ENCODE peak calls at places on chromosomes 4 and X, in nine cellular contexts. One of them, this sample, is unnamed.

GRCh38 chr4:48290146-48290772 is 20.6 kb upstream of the TEC start:
- DNase-seq in fibroblast of lung: no peak
- DNase-seq in NCI-H2029 treated with DMSO at 0.1 percent for 48 hours: peak; percentile 28
- DNase-seq in type B pancreatic cell: no peak
- DNase-seq in head of caudate nucleus: no peak
- DNase-seq in trophoblast cell: peak; percentile 28
- DNase-seq in transverse colon: peak; percentile 27
- DNase-seq in NB4: peak; percentile 30
- DNase-seq in stimulated activated effector memory CD8-positive, alpha-beta T cell treated with anti-CD3 and anti-CD28 coated beads, Interleukin-12 subunit alpha, Interleukin-12 subunit beta, amount 100 ng/mL, for 72 hours: no peak
- DNase-seq in this sample: no peak

GRCh38 chrX:13131511-13132137 is 87.2 kb upstream of the FAM9C start:
- DNase-seq in trophoblast cell: no peak
- DNase-seq in NCI-H2029 treated with DMSO at 0.1 percent for 48 hours: no peak
- DNase-seq in type B pancreatic cell: no peak
- DNase-seq in NB4: peak; percentile 87
- DNase-seq in head of caudate nucleus: peak; percentile 39
- DNase-seq in transverse colon: no peak
- DNase-seq in stimulated activated effector memory CD8-positive, alpha-beta T cell treated with anti-CD3 and anti-CD28 coated beads, Interleukin-12 subunit alpha, Interleukin-12 subunit beta, amount 100 ng/mL, for 72 hours: no peak
- DNase-seq in fibroblast of lung: no peak
- DNase-seq in this sample: no peak

GRCh38 chrX:77510007-77510406 is 62.8 kb downstream of the FGF16 start:
- DNase-seq in stimulated activated effector memory CD8-positive, alpha-beta T cell treated with anti-CD3 and anti-CD28 coated beads, Interleukin-12 subunit alpha, Interleukin-12 subunit beta, amount 100 ng/mL, for 72 hours: no peak
- DNase-seq in type B pancreatic cell: no peak
- DNase-seq in fibroblast of lung: no peak
- DNase-seq in transverse colon: no peak
- DNase-seq in NCI-H2029 treated with DMSO at 0.1 percent for 48 hours: no peak
- DNase-seq in trophoblast cell: no peak
- DNase-seq in NB4: no peak
- DNase-seq in head of caudate nucleus: no peak
- DNase-seq in this sample: no peak

GRCh38 chr4:81577392-81577791 is 105.7 kb upstream of the RASGEF1B start:
- DNase-seq in transverse colon: no peak
- DNase-seq in NB4: no peak
- DNase-seq in NCI-H2029 treated with DMSO at 0.1 percent for 48 hours: no peak
- DNase-seq in head of caudate nucleus: no peak
- DNase-seq in fibroblast of lung: no peak
- DNase-seq in stimulated activated effector memory CD8-positive, alpha-beta T cell treated with anti-CD3 and anti-CD28 coated beads, Interleukin-12 subunit alpha, Interleukin-12 subunit beta, amount 100 ng/mL, for 72 hours: no peak
- DNase-seq in type B pancreatic cell: no peak
- DNase-seq in trophoblast cell: no peak
- DNase-seq in this sample: no peak

GRCh38 chr4:94621491-94622080 is 136.2 kb upstream of the BMPR1B start:
- DNase-seq in type B pancreatic cell: no peak
- DNase-seq in NCI-H2029 treated with DMSO at 0.1 percent for 48 hours: no peak
- DNase-seq in stimulated activated effector memory CD8-positive, alpha-beta T cell treated with anti-CD3 and anti-CD28 coated beads, Interleukin-12 subunit alpha, Interleukin-12 subunit beta, amount 100 ng/mL, for 72 hours: no peak
- DNase-seq in transverse colon: no peak
- DNase-seq in NB4: peak; percentile 44
- DNase-seq in fibroblast of lung: peak; percentile 33
- DNase-seq in head of caudate nucleus: peak; percentile 16
- DNase-seq in trophoblast cell: no peak
- DNase-seq in this sample: no peak

GRCh38 chr4:3371038-3371437 is 70.7 kb upstream of the HGFAC start:
- DNase-seq in fibroblast of lung: peak; percentile 34
- DNase-seq in transverse colon: no peak
- DNase-seq in NCI-H2029 treated with DMSO at 0.1 percent for 48 hours: no peak
- DNase-seq in type B pancreatic cell: no peak
- DNase-seq in stimulated activated effector memory CD8-positive, alpha-beta T cell treated with anti-CD3 and anti-CD28 coated beads, Interleukin-12 subunit alpha, Interleukin-12 subunit beta, amount 100 ng/mL, for 72 hours: peak; percentile 18
- DNase-seq in NB4: no peak
- DNase-seq in head of caudate nucleus: no peak
- DNase-seq in trophoblast cell: no peak
- DNase-seq in this sample: peak; percentile 79

GRCh38 chr4:134807231-134807745 is 605.7 kb upstream of the PABPC4L start:
- DNase-seq in fibroblast of lung: no peak
- DNase-seq in head of caudate nucleus: no peak
- DNase-seq in NCI-H2029 treated with DMSO at 0.1 percent for 48 hours: no peak
- DNase-seq in type B pancreatic cell: no peak
- DNase-seq in NB4: no peak
- DNase-seq in stimulated activated effector memory CD8-positive, alpha-beta T cell treated with anti-CD3 and anti-CD28 coated beads, Interleukin-12 subunit alpha, Interleukin-12 subunit beta, amount 100 ng/mL, for 72 hours: no peak
- DNase-seq in transverse colon: no peak
- DNase-seq in trophoblast cell: no peak
- DNase-seq in this sample: no peak

GRCh38 chr4:81723927-81724587 is 252.3 kb upstream of the RASGEF1B start:
- DNase-seq in head of caudate nucleus: no peak
- DNase-seq in stimulated activated effector memory CD8-positive, alpha-beta T cell treated with anti-CD3 and anti-CD28 coated beads, Interleukin-12 subunit alpha, Interleukin-12 subunit beta, amount 100 ng/mL, for 72 hours: no peak
- DNase-seq in NB4: no peak
- DNase-seq in transverse colon: peak; percentile 31
- DNase-seq in type B pancreatic cell: no peak
- DNase-seq in fibroblast of lung: no peak
- DNase-seq in NCI-H2029 treated with DMSO at 0.1 percent for 48 hours: peak; percentile 37
- DNase-seq in trophoblast cell: no peak
- DNase-seq in this sample: no peak

GRCh38 chr4:10086506-10087120 is 30.0 kb downstream of the WDR1 start:
- DNase-seq in transverse colon: no peak
- DNase-seq in NB4: no peak
- DNase-seq in stimulated activated effector memory CD8-positive, alpha-beta T cell treated with anti-CD3 and anti-CD28 coated beads, Interleukin-12 subunit alpha, Interleukin-12 subunit beta, amount 100 ng/mL, for 72 hours: no peak
- DNase-seq in trophoblast cell: no peak
- DNase-seq in fibroblast of lung: no peak
- DNase-seq in head of caudate nucleus: no peak
- DNase-seq in type B pancreatic cell: no peak
- DNase-seq in NCI-H2029 treated with DMSO at 0.1 percent for 48 hours: no peak
- DNase-seq in this sample: no peak

GRCh38 chr4:33037464-33037863 is 2317.3 kb downstream of the PCDH7 start:
- DNase-seq in trophoblast cell: no peak
- DNase-seq in fibroblast of lung: no peak
- DNase-seq in NB4: no peak
- DNase-seq in type B pancreatic cell: no peak
- DNase-seq in NCI-H2029 treated with DMSO at 0.1 percent for 48 hours: no peak
- DNase-seq in transverse colon: no peak
- DNase-seq in stimulated activated effector memory CD8-positive, alpha-beta T cell treated with anti-CD3 and anti-CD28 coated beads, Interleukin-12 subunit alpha, Interleukin-12 subunit beta, amount 100 ng/mL, for 72 hours: no peak
- DNase-seq in head of caudate nucleus: no peak
- DNase-seq in this sample: no peak

GRCh38 chrX:152445926-152446325 is 5.2 kb downstream of the GABRA3 start:
- DNase-seq in NB4: no peak
- DNase-seq in trophoblast cell: peak; percentile 1
- DNase-seq in fibroblast of lung: peak; percentile 72
- DNase-seq in stimulated activated effector memory CD8-positive, alpha-beta T cell treated with anti-CD3 and anti-CD28 coated beads, Interleukin-12 subunit alpha, Interleukin-12 subunit beta, amount 100 ng/mL, for 72 hours: no peak
- DNase-seq in type B pancreatic cell: no peak
- DNase-seq in NCI-H2029 treated with DMSO at 0.1 percent for 48 hours: no peak
- DNase-seq in transverse colon: no peak
- DNase-seq in head of caudate nucleus: no peak
- DNase-seq in this sample: no peak

GRCh38 chr4:82493721-82494425 is 63.5 kb downstream of the ENOPH1 start:
- DNase-seq in head of caudate nucleus: no peak
- DNase-seq in type B pancreatic cell: no peak
- DNase-seq in transverse colon: no peak
- DNase-seq in stimulated activated effector memory CD8-positive, alpha-beta T cell treated with anti-CD3 and anti-CD28 coated beads, Interleukin-12 subunit alpha, Interleukin-12 subunit beta, amount 100 ng/mL, for 72 hours: no peak
- DNase-seq in NCI-H2029 treated with DMSO at 0.1 percent for 48 hours: no peak
- DNase-seq in NB4: peak; percentile 14
- DNase-seq in trophoblast cell: peak; percentile 65
- DNase-seq in fibroblast of lung: peak; percentile 71
- DNase-seq in this sample: no peak

GRCh38 chr4:7536876-7537275 is 102.1 kb upstream of the PSAPL1 start:
- DNase-seq in transverse colon: no peak
- DNase-seq in trophoblast cell: no peak
- DNase-seq in stimulated activated effector memory CD8-positive, alpha-beta T cell treated with anti-CD3 and anti-CD28 coated beads, Interleukin-12 subunit alpha, Interleukin-12 subunit beta, amount 100 ng/mL, for 72 hours: no peak
- DNase-seq in type B pancreatic cell: no peak
- DNase-seq in fibroblast of lung: no peak
- DNase-seq in NB4: no peak
- DNase-seq in NCI-H2029 treated with DMSO at 0.1 percent for 48 hours: no peak
- DNase-seq in head of caudate nucleus: no peak
- DNase-seq in this sample: no peak

GRCh38 chr4:2042207-2042946 is 16.8 kb upstream of the NAT8L start:
- DNase-seq in NB4: peak; percentile 62
- DNase-seq in type B pancreatic cell: no peak
- DNase-seq in trophoblast cell: no peak
- DNase-seq in fibroblast of lung: no peak
- DNase-seq in head of caudate nucleus: peak; percentile 73
- DNase-seq in stimulated activated effector memory CD8-positive, alpha-beta T cell treated with anti-CD3 and anti-CD28 coated beads, Interleukin-12 subunit alpha, Interleukin-12 subunit beta, amount 100 ng/mL, for 72 hours: no peak
- DNase-seq in transverse colon: peak; percentile 41
- DNase-seq in NCI-H2029 treated with DMSO at 0.1 percent for 48 hours: no peak
- DNase-seq in this sample: no peak

GRCh38 chrX:1249101-1249887 is 19.3 kb upstream of the CSF2RA start:
- DNase-seq in head of caudate nucleus: peak; percentile 22
- DNase-seq in stimulated activated effector memory CD8-positive, alpha-beta T cell treated with anti-CD3 and anti-CD28 coated beads, Interleukin-12 subunit alpha, Interleukin-12 subunit beta, amount 100 ng/mL, for 72 hours: no peak
- DNase-seq in NCI-H2029 treated with DMSO at 0.1 percent for 48 hours: no peak
- DNase-seq in transverse colon: peak; percentile 24
- DNase-seq in NB4: peak; percentile 96
- DNase-seq in type B pancreatic cell: peak; percentile 74
- DNase-seq in fibroblast of lung: peak; percentile 4
- DNase-seq in trophoblast cell: peak; percentile 94
- DNase-seq in this sample: no peak

GRCh38 chr4:4990329-4990728 is 28.9 kb downstream of the CYTL1 start:
- DNase-seq in trophoblast cell: no peak
- DNase-seq in transverse colon: no peak
- DNase-seq in NB4: no peak
- DNase-seq in fibroblast of lung: no peak
- DNase-seq in head of caudate nucleus: no peak
- DNase-seq in stimulated activated effector memory CD8-positive, alpha-beta T cell treated with anti-CD3 and anti-CD28 coated beads, Interleukin-12 subunit alpha, Interleukin-12 subunit beta, amount 100 ng/mL, for 72 hours: no peak
- DNase-seq in NCI-H2029 treated with DMSO at 0.1 percent for 48 hours: no peak
- DNase-seq in type B pancreatic cell: no peak
- DNase-seq in this sample: peak; percentile 74

GRCh38 chr4:89614155-89614554 is 222.8 kb downstream of the SNCA start:
- DNase-seq in NB4: no peak
- DNase-seq in transverse colon: no peak
- DNase-seq in NCI-H2029 treated with DMSO at 0.1 percent for 48 hours: no peak
- DNase-seq in trophoblast cell: no peak
- DNase-seq in type B pancreatic cell: no peak
- DNase-seq in stimulated activated effector memory CD8-positive, alpha-beta T cell treated with anti-CD3 and anti-CD28 coated beads, Interleukin-12 subunit alpha, Interleukin-12 subunit beta, amount 100 ng/mL, for 72 hours: no peak
- DNase-seq in head of caudate nucleus: no peak
- DNase-seq in fibroblast of lung: no peak
- DNase-seq in this sample: no peak

GRCh38 chrX:64202808-64203320 is 2.6 kb downstream of the AMER1 start:
- DNase-seq in fibroblast of lung: peak; percentile 64
- DNase-seq in head of caudate nucleus: no peak
- DNase-seq in type B pancreatic cell: no peak
- DNase-seq in transverse colon: no peak
- DNase-seq in trophoblast cell: no peak
- DNase-seq in stimulated activated effector memory CD8-positive, alpha-beta T cell treated with anti-CD3 and anti-CD28 coated beads, Interleukin-12 subunit alpha, Interleukin-12 subunit beta, amount 100 ng/mL, for 72 hours: no peak
- DNase-seq in NCI-H2029 treated with DMSO at 0.1 percent for 48 hours: no peak
- DNase-seq in NB4: no peak
- DNase-seq in this sample: no peak

GRCh38 chr4:33160126-33160525 is 2440.0 kb downstream of the PCDH7 start:
- DNase-seq in NCI-H2029 treated with DMSO at 0.1 percent for 48 hours: no peak
- DNase-seq in trophoblast cell: no peak
- DNase-seq in stimulated activated effector memory CD8-positive, alpha-beta T cell treated with anti-CD3 and anti-CD28 coated beads, Interleukin-12 subunit alpha, Interleukin-12 subunit beta, amount 100 ng/mL, for 72 hours: no peak
- DNase-seq in head of caudate nucleus: no peak
- DNase-seq in NB4: peak; percentile 50
- DNase-seq in transverse colon: no peak
- DNase-seq in fibroblast of lung: no peak
- DNase-seq in type B pancreatic cell: no peak
- DNase-seq in this sample: no peak

GRCh38 chr4:152045781-152046571 is 285.2 kb upstream of the GATB start:
- DNase-seq in transverse colon: peak; percentile 45
- DNase-seq in NCI-H2029 treated with DMSO at 0.1 percent for 48 hours: no peak
- DNase-seq in trophoblast cell: peak; percentile 77
- DNase-seq in NB4: no peak
- DNase-seq in fibroblast of lung: peak; percentile 61
- DNase-seq in stimulated activated effector memory CD8-positive, alpha-beta T cell treated with anti-CD3 and anti-CD28 coated beads, Interleukin-12 subunit alpha, Interleukin-12 subunit beta, amount 100 ng/mL, for 72 hours: no peak
- DNase-seq in type B pancreatic cell: peak; percentile 84
- DNase-seq in head of caudate nucleus: no peak
- DNase-seq in this sample: peak; percentile 89

GRCh38 chr4:142818009-142818408 is 28.1 kb downstream of the INPP4B start:
- DNase-seq in transverse colon: no peak
- DNase-seq in type B pancreatic cell: no peak
- DNase-seq in NB4: no peak
- DNase-seq in fibroblast of lung: peak; percentile 95
- DNase-seq in NCI-H2029 treated with DMSO at 0.1 percent for 48 hours: no peak
- DNase-seq in stimulated activated effector memory CD8-positive, alpha-beta T cell treated with anti-CD3 and anti-CD28 coated beads, Interleukin-12 subunit alpha, Interleukin-12 subunit beta, amount 100 ng/mL, for 72 hours: no peak
- DNase-seq in head of caudate nucleus: no peak
- DNase-seq in trophoblast cell: no peak
- DNase-seq in this sample: no peak

GRCh38 chr4:128715616-128716015 is 93.9 kb upstream of the JADE1 start:
- DNase-seq in NB4: peak; percentile 32
- DNase-seq in fibroblast of lung: peak; percentile 53
- DNase-seq in transverse colon: no peak
- DNase-seq in NCI-H2029 treated with DMSO at 0.1 percent for 48 hours: no peak
- DNase-seq in trophoblast cell: no peak
- DNase-seq in stimulated activated effector memory CD8-positive, alpha-beta T cell treated with anti-CD3 and anti-CD28 coated beads, Interleukin-12 subunit alpha, Interleukin-12 subunit beta, amount 100 ng/mL, for 72 hours: no peak
- DNase-seq in type B pancreatic cell: no peak
- DNase-seq in head of caudate nucleus: no peak
- DNase-seq in this sample: no peak

GRCh38 chr4:139267301-139267700 is 12.7 kb downstream of the MGARP start:
- DNase-seq in NCI-H2029 treated with DMSO at 0.1 percent for 48 hours: no peak
- DNase-seq in trophoblast cell: no peak
- DNase-seq in transverse colon: no peak
- DNase-seq in type B pancreatic cell: no peak
- DNase-seq in NB4: no peak
- DNase-seq in fibroblast of lung: no peak
- DNase-seq in stimulated activated effector memory CD8-positive, alpha-beta T cell treated with anti-CD3 and anti-CD28 coated beads, Interleukin-12 subunit alpha, Interleukin-12 subunit beta, amount 100 ng/mL, for 72 hours: no peak
- DNase-seq in head of caudate nucleus: no peak
- DNase-seq in this sample: no peak

GRCh38 chr4:53654300-53654758 is 63.0 kb upstream of the LNX1 start:
- DNase-seq in NB4: no peak
- DNase-seq in trophoblast cell: no peak
- DNase-seq in head of caudate nucleus: no peak
- DNase-seq in NCI-H2029 treated with DMSO at 0.1 percent for 48 hours: no peak
- DNase-seq in stimulated activated effector memory CD8-positive, alpha-beta T cell treated with anti-CD3 and anti-CD28 coated beads, Interleukin-12 subunit alpha, Interleukin-12 subunit beta, amount 100 ng/mL, for 72 hours: no peak
- DNase-seq in type B pancreatic cell: no peak
- DNase-seq in fibroblast of lung: peak; percentile 84
- DNase-seq in transverse colon: no peak
- DNase-seq in this sample: no peak

GRCh38 chrX:107600366-107600765 is 27.9 kb upstream of the PRPS1 start:
- DNase-seq in fibroblast of lung: no peak
- DNase-seq in transverse colon: no peak
- DNase-seq in type B pancreatic cell: no peak
- DNase-seq in head of caudate nucleus: no peak
- DNase-seq in stimulated activated effector memory CD8-positive, alpha-beta T cell treated with anti-CD3 and anti-CD28 coated beads, Interleukin-12 subunit alpha, Interleukin-12 subunit beta, amount 100 ng/mL, for 72 hours: no peak
- DNase-seq in trophoblast cell: no peak
- DNase-seq in NB4: no peak
- DNase-seq in NCI-H2029 treated with DMSO at 0.1 percent for 48 hours: no peak
- DNase-seq in this sample: no peak

GRCh38 chrX:21666679-21667078 is 8.5 kb upstream of the KLHL34 start:
- DNase-seq in fibroblast of lung: peak; percentile 52
- DNase-seq in NB4: no peak
- DNase-seq in stimulated activated effector memory CD8-positive, alpha-beta T cell treated with anti-CD3 and anti-CD28 coated beads, Interleukin-12 subunit alpha, Interleukin-12 subunit beta, amount 100 ng/mL, for 72 hours: no peak
- DNase-seq in head of caudate nucleus: no peak
- DNase-seq in NCI-H2029 treated with DMSO at 0.1 percent for 48 hours: no peak
- DNase-seq in transverse colon: no peak
- DNase-seq in trophoblast cell: no peak
- DNase-seq in type B pancreatic cell: no peak
- DNase-seq in this sample: no peak

GRCh38 chr4:38330321-38330720 is 333.7 kb upstream of the KLF3 start:
- DNase-seq in stimulated activated effector memory CD8-positive, alpha-beta T cell treated with anti-CD3 and anti-CD28 coated beads, Interleukin-12 subunit alpha, Interleukin-12 subunit beta, amount 100 ng/mL, for 72 hours: no peak
- DNase-seq in head of caudate nucleus: no peak
- DNase-seq in NCI-H2029 treated with DMSO at 0.1 percent for 48 hours: no peak
- DNase-seq in transverse colon: no peak
- DNase-seq in fibroblast of lung: no peak
- DNase-seq in type B pancreatic cell: no peak
- DNase-seq in trophoblast cell: no peak
- DNase-seq in NB4: no peak
- DNase-seq in this sample: no peak

GRCh38 chrX:19684265-19684664 is 169.0 kb upstream of the MAP3K15 start:
- DNase-seq in type B pancreatic cell: no peak
- DNase-seq in fibroblast of lung: no peak
- DNase-seq in head of caudate nucleus: no peak
- DNase-seq in NCI-H2029 treated with DMSO at 0.1 percent for 48 hours: no peak
- DNase-seq in NB4: no peak
- DNase-seq in transverse colon: no peak
- DNase-seq in trophoblast cell: no peak
- DNase-seq in stimulated activated effector memory CD8-positive, alpha-beta T cell treated with anti-CD3 and anti-CD28 coated beads, Interleukin-12 subunit alpha, Interleukin-12 subunit beta, amount 100 ng/mL, for 72 hours: no peak
- DNase-seq in this sample: no peak

GRCh38 chr4:56118845-56119244 is 170.1 kb downstream of the CEP135 start:
- DNase-seq in NB4: no peak
- DNase-seq in trophoblast cell: no peak
- DNase-seq in stimulated activated effector memory CD8-positive, alpha-beta T cell treated with anti-CD3 and anti-CD28 coated beads, Interleukin-12 subunit alpha, Interleukin-12 subunit beta, amount 100 ng/mL, for 72 hours: no peak
- DNase-seq in head of caudate nucleus: no peak
- DNase-seq in type B pancreatic cell: no peak
- DNase-seq in transverse colon: no peak
- DNase-seq in fibroblast of lung: no peak
- DNase-seq in NCI-H2029 treated with DMSO at 0.1 percent for 48 hours: no peak
- DNase-seq in this sample: no peak

GRCh38 chr4:86461849-86462248 is 102.0 kb upstream of the MAPK10 start:
- DNase-seq in head of caudate nucleus: no peak
- DNase-seq in trophoblast cell: no peak
- DNase-seq in transverse colon: no peak
- DNase-seq in type B pancreatic cell: no peak
- DNase-seq in NCI-H2029 treated with DMSO at 0.1 percent for 48 hours: no peak
- DNase-seq in NB4: no peak
- DNase-seq in fibroblast of lung: no peak
- DNase-seq in stimulated activated effector memory CD8-positive, alpha-beta T cell treated with anti-CD3 and anti-CD28 coated beads, Interleukin-12 subunit alpha, Interleukin-12 subunit beta, amount 100 ng/mL, for 72 hours: no peak
- DNase-seq in this sample: no peak

GRCh38 chr4:113445286-113445685 is 316.3 kb downstream of the CAMK2D start:
- DNase-seq in stimulated activated effector memory CD8-positive, alpha-beta T cell treated with anti-CD3 and anti-CD28 coated beads, Interleukin-12 subunit alpha, Interleukin-12 subunit beta, amount 100 ng/mL, for 72 hours: no peak
- DNase-seq in fibroblast of lung: peak; percentile 97
- DNase-seq in NB4: no peak
- DNase-seq in type B pancreatic cell: no peak
- DNase-seq in trophoblast cell: no peak
- DNase-seq in head of caudate nucleus: no peak
- DNase-seq in transverse colon: peak; percentile 21
- DNase-seq in NCI-H2029 treated with DMSO at 0.1 percent for 48 hours: no peak
- DNase-seq in this sample: no peak